ENCODE peak calls at places on chromosomes 3 and 15, in ten cellular contexts. Z, J, P, L, T, D, S, A, O and K are unnamed samples.

GRCh38 chr3:116048991-116049390 is 396.3 kb downstream of the LSAMP start:
- DNase-seq in P (no peak), T (no peak), O (no peak), D (no peak), A (no peak), S (no peak), Z (no peak), L (no peak), J (no peak), K (no peak)

GRCh38 chr3:10195692-10196091 is 31.0 kb downstream of the IRAK2 start:
- DNase-seq in J (no peak), O (peak), T (no peak), D (no peak), A (no peak), Z (no peak), P (no peak), L (no peak), S (no peak), K (no peak)

GRCh38 chr15:64857421-64857820 is 15.7 kb downstream of the PLEKHO2 start:
- DNase-seq in A (no peak), D (peak), J (no peak), S (no peak), P (no peak), Z (peak), O (no peak), T (no peak), L (no peak), K (peak)

GRCh38 chr3:17765819-17766472 is 23.5 kb upstream of the TBC1D5 start:
- DNase-seq in J (no peak), T (no peak), Z (no peak), L (no peak), O (no peak), S (no peak), P (no peak), A (no peak), D (no peak), K (no peak)

GRCh38 chr3:10744098-10744465 is 71.9 kb upstream of the SLC6A11 start:
- DNase-seq in J (no peak), L (no peak), D (no peak), Z (no peak), A (no peak), O (no peak), T (no peak), S (peak), P (no peak), K (no peak)

GRCh38 chr15:45535486-45536042 is 13.0 kb upstream of the SLC30A4 start:
- DNase-seq in D (no peak), L (no peak), O (no peak), J (no peak), S (no peak), A (no peak), T (no peak), P (no peak), Z (no peak), K (no peak)

GRCh38 chr15:80503319-80503952 is 99.3 kb downstream of the ARNT2 start:
- DNase-seq in P (no peak), Z (no peak), J (no peak), D (no peak), T (no peak), O (no peak), S (no peak), L (no peak), A (no peak), K (no peak)

GRCh38 chr3:150754896-150755295 is 8.1 kb downstream of the SIAH2 start:
- DNase-seq in D (no peak), L (no peak), P (no peak), Z (no peak), O (no peak), T (no peak), A (no peak), S (no peak), J (no peak), K (no peak)

GRCh38 chr15:52143862-52144261 is 31.3 kb upstream of the BCL2L10 start:
- DNase-seq in D (peak), A (no peak), S (peak), P (peak), Z (peak), T (no peak), J (no peak), L (peak), O (no peak), K (peak)

DNA sequence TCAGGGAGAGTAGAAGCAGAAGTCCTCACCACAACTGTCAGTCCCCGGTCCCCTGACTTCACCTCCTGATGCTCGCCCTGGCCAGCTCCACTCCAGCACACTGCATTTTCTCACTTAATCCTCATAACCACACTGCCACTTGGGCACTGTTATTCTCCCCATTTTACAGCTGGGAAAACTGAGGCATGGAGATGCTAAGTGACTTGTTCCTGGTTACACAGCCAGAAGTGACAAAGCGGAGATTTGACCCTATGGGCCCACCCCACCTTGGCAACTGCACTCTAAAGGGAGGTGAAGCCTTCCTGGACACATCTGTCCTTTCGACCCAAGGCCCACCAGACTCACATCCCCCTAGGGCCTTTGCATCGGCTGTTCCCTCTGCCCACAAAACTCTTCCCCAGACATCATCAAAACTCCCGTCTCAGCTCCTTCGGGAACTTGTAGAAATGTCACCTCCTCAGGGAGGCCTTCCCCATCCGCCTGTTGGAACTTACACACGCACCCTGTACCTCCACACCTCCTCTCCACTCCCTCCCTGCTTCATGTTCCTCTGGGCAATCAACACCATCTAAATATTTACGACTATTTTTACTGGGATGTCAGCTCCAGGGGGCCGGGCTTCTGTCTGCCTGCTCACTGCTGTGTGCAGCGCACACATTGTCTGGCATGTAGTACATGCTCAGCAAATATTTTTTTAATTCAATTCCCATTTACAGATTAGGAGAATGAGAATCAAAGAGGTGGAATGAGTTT is 3.1 kb downstream of the GRIP2 start:
- DNase-seq in A (no peak), P (no peak), S (no peak), O (peak), Z (no peak), J (no peak), L (no peak), T (no peak), D (no peak), K (no peak)
- H3K4me3 ChIP-seq in A (no peak), P (no peak), S (no peak), O (no peak), Z (no peak), J (no peak), L (no peak), T (no peak), D (no peak), K (no peak)

GRCh38 chr15:58981808-58982475 is 5.5 kb upstream of the RNF111 start:
- DNase-seq in L (no peak), O (no peak), P (no peak), T (no peak), J (no peak), Z (no peak), A (no peak), S (no peak), D (no peak), K (no peak)

GRCh38 chr15:58985443-58985842 is 2.0 kb upstream of the RNF111 start:
- DNase-seq in P (peak), O (no peak), J (peak), L (no peak), A (peak), T (no peak), Z (peak), D (no peak), S (peak), K (no peak)

GRCh38 chr15:58980351-58980939 is 7.0 kb upstream of the RNF111 start:
- DNase-seq in L (no peak), J (no peak), Z (peak), P (peak), A (no peak), T (no peak), O (no peak), D (peak), S (peak), K (peak)
- TF ChIP-seq CTCF in L (peak), J (no peak), Z (peak), P (peak), A (peak), T (peak), O (peak), D (no peak), S (peak), K (peak)

GRCh38 chr3:196207833-196208607 is 3.2 kb downstream of the ZDHHC19 start:
- DNase-seq in P (peak), Z (no peak), A (no peak), L (no peak), D (no peak), J (no peak), S (peak), T (no peak), O (peak), K (no peak)
- H3K4me3 ChIP-seq in P (peak), Z (peak), A (peak), L (peak), D (no peak), J (peak), S (peak), T (peak), O (peak), K (peak)

GRCh38 chr3:126995926-126996512 is 13.1 kb downstream of the PLXNA1 start:
- DNase-seq in Z (no peak), A (no peak), D (no peak), O (no peak), S (no peak), L (no peak), P (no peak), T (no peak), J (no peak), K (no peak)
- TF ChIP-seq CTCF in Z (no peak), A (no peak), D (no peak), O (no peak), S (no peak), L (peak), P (no peak), T (no peak), J (no peak), K (peak)

GRCh38 chr3:138326866-138327595 is 2.6 kb downstream of the NME9 start:
- DNase-seq in O (no peak), S (no peak), L (no peak), A (no peak), T (no peak), P (no peak), Z (no peak), D (no peak), J (no peak), K (no peak)

GRCh38 chr3:138327831-138328230 is 1.8 kb downstream of the NME9 start:
- DNase-seq in P (no peak), L (no peak), Z (no peak), T (no peak), D (no peak), S (no peak), A (no peak), O (no peak), J (no peak), K (no peak)

GRCh38 chr3:138329127-138329983 is at the start of gene NME9:
- DNase-seq in D (peak), O (peak), L (no peak), S (peak), J (peak), A (peak), P (peak), T (peak), Z (peak), K (peak)

GRCh38 chr3:138329984-138330293 is 288 bp upstream of the NME9 start:
- DNase-seq in Z (no peak), J (no peak), L (no peak), O (no peak), S (no peak), P (no peak), A (no peak), T (no peak), D (no peak), K (no peak)

DNA sequence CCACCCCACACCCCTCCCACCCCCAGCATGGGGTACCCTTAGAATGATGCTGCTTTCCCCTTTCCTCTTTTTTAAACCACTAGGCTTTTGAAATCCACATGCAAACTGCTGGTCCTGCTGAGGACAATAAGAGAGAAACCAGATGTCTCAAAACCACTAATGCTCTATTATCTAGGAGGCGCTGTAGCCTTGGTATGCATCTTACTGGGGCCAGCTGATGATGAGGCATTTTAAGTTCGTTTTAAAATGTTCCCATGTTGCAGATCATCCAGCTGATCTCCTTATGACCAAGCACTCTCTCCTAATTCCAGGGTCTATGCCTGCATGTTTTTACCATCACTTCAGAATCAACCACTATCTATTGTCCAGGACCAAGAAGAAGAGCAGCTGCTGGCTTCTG is 1.3 kb downstream of the NME9 start:
- DNase-seq in D (peak), L (no peak), S (peak), P (peak), T (no peak), A (no peak), J (no peak), Z (peak), O (no peak), K (no peak)
- H3K4me3 ChIP-seq in D (no peak), L (no peak), S (no peak), P (no peak), T (peak), A (no peak), J (no peak), Z (no peak), O (no peak), K (no peak)

GRCh38 chr15:44319385-44319784 is 30.9 kb downstream of the GOLM2 start:
- DNase-seq in T (no peak), D (no peak), P (no peak), S (peak), L (no peak), A (no peak), O (no peak), Z (no peak), J (no peak), K (no peak)
- TF ChIP-seq CTCF in T (no peak), D (no peak), P (no peak), S (no peak), L (no peak), A (no peak), O (no peak), Z (no peak), J (no peak), K (no peak)

GRCh38 chr3:73623316-73623715 is 1.4 kb downstream of the PDZRN3 start:
- DNase-seq in A (no peak), O (peak), J (no peak), D (no peak), Z (peak), L (no peak), S (no peak), T (no peak), P (no peak), K (no peak)
- H3K4me3 ChIP-seq in A (peak), O (peak), J (peak), D (peak), Z (peak), L (peak), S (no peak), T (peak), P (peak), K (peak)

GRCh38 chr3:81545572-81545971 is 215.9 kb downstream of the GBE1 start:
- DNase-seq in L (no peak), O (no peak), J (no peak), S (peak), T (no peak), P (no peak), D (no peak), Z (peak), A (no peak), K (no peak)
- TF ChIP-seq CTCF in L (no peak), O (no peak), J (no peak), S (no peak), T (no peak), P (no peak), D (no peak), Z (no peak), A (no peak), K (no peak)

DNA sequence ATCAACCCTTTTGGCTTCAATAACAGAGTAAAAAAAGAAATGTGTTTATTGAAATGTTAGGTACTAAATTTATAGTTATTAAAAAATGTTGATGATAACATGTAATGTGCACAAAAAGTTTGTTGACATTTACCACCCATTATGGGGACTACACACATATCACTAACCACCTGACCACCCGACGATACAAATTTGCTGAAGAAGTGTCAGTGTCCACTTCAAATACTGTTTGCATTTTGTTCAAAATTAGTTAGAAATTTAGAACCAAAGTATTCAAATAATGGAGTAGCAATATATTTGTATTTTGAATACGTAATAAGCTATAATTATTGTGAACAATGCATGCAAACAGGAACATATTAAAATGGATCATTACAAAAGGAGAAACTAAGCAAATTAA is 54.4 kb downstream of the KCNH8 start:
- DNase-seq in P (no peak), J (no peak), Z (no peak), T (no peak), L (no peak), A (no peak), O (no peak), D (no peak), S (no peak), K (no peak)
- H3K4me3 ChIP-seq in P (no peak), J (no peak), Z (no peak), T (no peak), L (no peak), A (no peak), O (no peak), D (no peak), S (no peak), K (no peak)

GRCh38 chr3:37441689-37442088 is 267.3 kb upstream of the LRRFIP2 start:
- DNase-seq in L (no peak), S (no peak), A (no peak), P (no peak), T (no peak), O (no peak), Z (no peak), D (no peak), J (no peak), K (no peak)
- TF ChIP-seq CTCF in L (no peak), S (no peak), A (no peak), P (no peak), T (no peak), O (no peak), Z (no peak), D (no peak), J (no peak), K (no peak)